ENCODE peak calls at places on chromosome 10, in eight cellular contexts. V, U, T, A, Z, C, I and N are unnamed samples.

GRCh38 chr10:89776665-89777064 is 75.3 kb downstream of the KIF20B start:
- ATAC-seq in I (no peak), T (no peak), U (no peak), A (no peak), V (no peak), C (no peak), Z (no peak), N (no peak)

GRCh38 chr10:34955391-34955790 is 134.8 kb downstream of the CUL2 start:
- ATAC-seq in I (no peak), T (no peak), C (peak; percentile 22), Z (no peak), U (no peak), A (no peak), V (no peak), N (no peak)

GRCh38 chr10:54900584-54900983 is 99.6 kb upstream of the PCDH15 start:
- ATAC-seq in C (no peak), A (peak; percentile 83), U (no peak), T (no peak), I (no peak), V (no peak), Z (no peak), N (no peak)

GRCh38 chr10:116825901-116826300 is 23.4 kb upstream of the ENO4 start:
- ATAC-seq in A (no peak), T (no peak), U (no peak), V (no peak), I (no peak), Z (no peak), C (no peak), N (no peak)

GRCh38 chr10:101857802-101858476 is 14.3 kb upstream of the KCNIP2 start:
- ATAC-seq in A (no peak), U (no peak), I (no peak), T (no peak), C (no peak), V (no peak), Z (peak; percentile 43), N (no peak)

GRCh38 chr10:72935358-72935757 is 19.2 kb downstream of the PLA2G12B start:
- ATAC-seq in I (no peak), T (no peak), C (no peak), Z (no peak), U (no peak), V (no peak), A (no peak), N (no peak)

GRCh38 chr10:3148994-3149393 is 23.6 kb downstream of the PITRM1 start:
- ATAC-seq in U (no peak), A (no peak), V (no peak), Z (no peak), T (no peak), I (no peak), C (peak; percentile 49), N (no peak)

GRCh38 chr10:683448-684071 is 5.9 kb downstream of the DIP2C start:
- ATAC-seq in U (no peak), V (peak; percentile 77), A (no peak), T (no peak), I (no peak), C (peak; percentile 9), Z (no peak), N (peak; percentile 85)

GRCh38 chr10:124323145-124323725 is 95.5 kb downstream of the OAT start:
- ATAC-seq in I (no peak), A (no peak), C (no peak), V (no peak), U (peak; percentile 27), Z (peak; percentile 20), T (no peak), N (no peak)

GRCh38 chr10:43038783-43039628 is 37.9 kb upstream of the RET start:
- ATAC-seq in T (no peak), I (no peak), U (no peak), C (no peak), Z (no peak), V (no peak), A (no peak), N (no peak)

GRCh38 chr10:115801457-115801856 is 471.5 kb downstream of the GFRA1 start:
- ATAC-seq in V (no peak), A (no peak), C (no peak), Z (no peak), I (no peak), T (no peak), U (no peak), N (no peak)

GRCh38 chr10:99438890-99439289 is 8.5 kb upstream of the GOT1 start:
- ATAC-seq in C (no peak), A (no peak), T (no peak), I (no peak), U (no peak), Z (no peak), V (no peak), N (no peak)

GRCh38 chr10:130929422-130930325 is 381.8 kb downstream of the TCERG1L start:
- ATAC-seq in T (peak; percentile 32), Z (no peak), U (peak; percentile 53), I (no peak), A (no peak), V (no peak), C (no peak), N (no peak)

GRCh38 chr10:48762104-48763042 is 77.7 kb downstream of the WDFY4 start:
- ATAC-seq in C (no peak), U (no peak), A (no peak), V (no peak), T (no peak), Z (peak; percentile 72), I (no peak), N (no peak)

GRCh38 chr10:14801693-14802092 is 27.0 kb upstream of the FAM107B start:
- ATAC-seq in T (no peak), V (no peak), C (no peak), U (no peak), I (peak; percentile 83), A (no peak), Z (no peak), N (peak; percentile 39)

GRCh38 chr10:125062244-125063208 is 97.8 kb downstream of the CTBP2 start:
- ATAC-seq in U (no peak), A (no peak), I (no peak), C (no peak), V (peak; percentile 58), Z (peak; percentile 49), T (peak; percentile 22), N (no peak)

GRCh38 chr10:68052463-68052862 is 22.6 kb downstream of the HERC4 start:
- ATAC-seq in A (no peak), Z (peak; percentile 30), U (peak; percentile 70), I (no peak), C (peak; percentile 30), V (peak; percentile 50), T (no peak), N (no peak)

GRCh38 chr10:29007748-29008610 is 280.9 kb upstream of the LYZL1 start:
- ATAC-seq in A (no peak), V (no peak), I (peak; percentile 99), C (peak; percentile 74), U (no peak), T (no peak), Z (no peak), N (no peak)

GRCh38 chr10:120490288-120490687 is 33.3 kb downstream of the PLPP4 start:
- ATAC-seq in T (no peak), Z (no peak), C (no peak), U (no peak), V (no peak), I (no peak), A (no peak), N (no peak)
- H3K4me1 ChIP-seq in T (no peaks in the 10 kb centered on the region), Z (no peaks in the 10 kb centered on the region), C (no peaks in the 10 kb centered on the region), U (no peaks in the 10 kb centered on the region), V (no peaks in the 10 kb centered on the region), I (no peaks in the 10 kb centered on the region), A (peaks cover 10% of the 10 kb centered on the region), N (no peaks in the 10 kb centered on the region)

GRCh38 chr10:110502851-110503301 is 5.2 kb downstream of the DUSP5 start:
- ATAC-seq in A (peak; percentile 35), I (no peak), C (no peak), T (peak; percentile 10), U (no peak), V (no peak), Z (peak; percentile 36), N (no peak)
- H3K4me1 ChIP-seq in A (peaks cover 49% of the 10 kb centered on the region), I (peaks cover 24% of the 10 kb centered on the region), C (peaks cover 6% of the 10 kb centered on the region), T (peaks cover 70% of the 10 kb centered on the region), U (peaks cover 21% of the 10 kb centered on the region), V (peaks cover 34% of the 10 kb centered on the region), Z (peaks cover 69% of the 10 kb centered on the region), N (peaks cover 76% of the 10 kb centered on the region)

GRCh38 chr10:75403144-75404022 is 1.8 kb upstream of the ZNF503 start:
- ATAC-seq in T (no peak), C (no peak), I (no peak), V (no peak), A (no peak), U (no peak), Z (no peak), N (no peak)
- H3K4me1 ChIP-seq in T (peaks cover 6% of the 10 kb centered on the region), C (no peaks in the 10 kb centered on the region), I (peaks cover 20% of the 10 kb centered on the region), V (peaks cover 11% of the 10 kb centered on the region), A (no peaks in the 10 kb centered on the region), U (no peaks in the 10 kb centered on the region), Z (peaks cover 27% of the 10 kb centered on the region), N (peaks cover 4% of the 10 kb centered on the region)

GRCh38 chr10:69360485-69361302 is 56.0 kb downstream of the TACR2 start:
- ATAC-seq in U (peak; percentile 95), V (peak; percentile 70), T (no peak), C (peak; percentile 92), I (peak; percentile 48), A (no peak), Z (peak; percentile 65), N (peak; percentile 91)
- H3K4me1 ChIP-seq in U (peaks cover 52% of the 10 kb centered on the region), V (peaks cover 59% of the 10 kb centered on the region), T (peaks cover 12% of the 10 kb centered on the region), C (peaks cover 22% of the 10 kb centered on the region), I (no peaks in the 10 kb centered on the region), A (no peaks in the 10 kb centered on the region), Z (peaks cover 44% of the 10 kb centered on the region), N (peaks cover 8% of the 10 kb centered on the region)

GRCh38 chr10:13701157-13701919 is 114.6 kb downstream of the PRPF18 start:
- ATAC-seq in V (no peak), U (no peak), I (peak; percentile 32), Z (no peak), T (no peak), C (no peak), A (no peak), N (no peak)

GRCh38 chr10:13699216-13699615 is 112.5 kb downstream of the PRPF18 start:
- ATAC-seq in A (no peak), T (no peak), U (no peak), Z (peak; percentile 59), I (no peak), C (peak; percentile 23), V (no peak), N (no peak)

GRCh38 chr10:13703101-13703818 is 116.5 kb downstream of the PRPF18 start:
- ATAC-seq in A (no peak), V (no peak), T (no peak), Z (no peak), C (no peak), U (no peak), I (no peak), N (no peak)

GRCh38 chr10:13698217-13698616 is 111.5 kb downstream of the PRPF18 start:
- ATAC-seq in U (peak; percentile 87), I (no peak), T (no peak), C (peak; percentile 14), V (peak; percentile 93), A (no peak), Z (peak; percentile 88), N (no peak)

GRCh38 chr10:13700461-13701144 is 113.8 kb downstream of the PRPF18 start:
- ATAC-seq in U (no peak), T (peak; percentile 44), A (no peak), Z (no peak), V (no peak), C (no peak), I (no peak), N (no peak)
- H3K4me1 ChIP-seq in U (peaks cover 6% of the 10 kb centered on the region), T (no peaks in the 10 kb centered on the region), A (peaks cover 8% of the 10 kb centered on the region), Z (peaks cover 28% of the 10 kb centered on the region), V (peaks cover 4% of the 10 kb centered on the region), C (no peaks in the 10 kb centered on the region), I (peaks cover 7% of the 10 kb centered on the region), N (no peaks in the 10 kb centered on the region)

GRCh38 chr10:122164028-122164601 is 107.0 kb upstream of the BTBD16 start:
- ATAC-seq in Z (peak; percentile 47), C (peak; percentile 59), U (no peak), V (peak; percentile 59), I (no peak), A (no peak), T (no peak), N (peak; percentile 50)
- H3K4me1 ChIP-seq in Z (peaks cover 14% of the 10 kb centered on the region), C (no peaks in the 10 kb centered on the region), U (no peaks in the 10 kb centered on the region), V (peaks cover 36% of the 10 kb centered on the region), I (peaks cover 43% of the 10 kb centered on the region), A (no peaks in the 10 kb centered on the region), T (no peaks in the 10 kb centered on the region), N (no peaks in the 10 kb centered on the region)